ENCODE peak calls at places on chromosomes 13 and 19, in seven cellular contexts. O is activated T-cell treated with anti-CD3 and anti-CD28 coated beads for 1 hour; D is activated B cell treated with CpG ODN at 0.5 μM for 24 hours; U is CD4-positive, alpha-beta T cell; X is H7; N is breast epithelium; M is psoas muscle. L is an unnamed sample.

GRCh38 chr19:48836089-48837017 is at the start of gene HSD17B14:
- DNase-seq in M (no peak), O (no peak), X (peak; percentile 89), U (no peak), D (no peak), N (no peak), L (no peak)

GRCh38 chr13:112956516-112957294 is 12.3 kb upstream of the MCF2L start:
- DNase-seq in M (no peak), O (no peak), D (no peak), X (peak; percentile 90), N (no peak), U (no peak), L (no peak)

GRCh38 chr19:19083413-19084178 is 19.8 kb downstream of the SLC25A42 start:
- DNase-seq in O (no peak), N (no peak), X (peak; percentile 39), D (no peak), M (peak; percentile 41), U (no peak), L (no peak)

GRCh38 chr13:33349996-33350826 is 64.7 kb upstream of the STARD13 start:
- DNase-seq in U (no peak), N (peak; percentile 61), M (peak; percentile 61), O (no peak), X (peak; percentile 79), D (no peak), L (no peak)

GRCh38 chr13:110560606-110561334 is 752 bp downstream of the RAB20 start:
- DNase-seq in D (peak; percentile 39), X (no peak), O (no peak), M (no peak), U (no peak), N (no peak), L (peak; percentile 14)

GRCh38 chr13:66021846-66022245 is 1208.3 kb downstream of the PCDH9 start:
- DNase-seq in O (no peak), X (no peak), M (no peak), U (no peak), D (no peak), N (no peak), L (no peak)

GRCh38 chr13:30851697-30852096 is 54.4 kb upstream of the MEDAG start:
- DNase-seq in O (no peak), U (no peak), D (no peak), M (no peak), X (no peak), N (no peak), L (no peak)

GRCh38 chr13:52158629-52159158 is 703 bp downstream of the NEK3 start:
- DNase-seq in U (no peak), O (peak; percentile 0), M (peak; percentile 27), D (no peak), N (no peak), X (peak; percentile 56), L (no peak)

GRCh38 chr13:25455146-25455545 is 83.4 kb downstream of the ATP8A2 start:
- DNase-seq in M (no peak), X (no peak), O (no peak), N (no peak), U (no peak), D (no peak), L (no peak)

L was measured in CD4-positive, alpha-beta memory T cell.